ENCODE peak calls at places on chromosomes 6 and 20, in five cellular contexts. I is stimulated activated CD4-positive, alpha-beta T cell treated with anti-CD3 and anti-CD28 coated beads, Interleukin-2, amount 100 ng/mL, for 48 hours; W is COR-L47; A is GM12865; F is lung. J is an unnamed sample.

GRCh38 chr20:51327251-51327841 is 215.2 kb downstream of the NFATC2 start:
- DNase-seq in F (no peak), I (no peak), W (no peak), A (no peak), J (no peak)

GRCh38 chr6:17812311-17812710 is 105.6 kb upstream of the NUP153 start:
- DNase-seq in I (no peak), W (no peak), F (no peak), A (no peak), J (no peak)

GRCh38 chr20:36941403-36941835 is 10.1 kb downstream of the SAMHD1 start:
- DNase-seq in F (no peak), A (no peak), I (no peak), W (no peak), J (peak; percentile 29)

GRCh38 chr6:139518556-139519091 is 144.2 kb upstream of the CITED2 start:
- DNase-seq in I (no peak), A (no peak), F (no peak), W (no peak), J (no peak)

GRCh38 chr6:14799928-14800327 is 445.9 kb upstream of the JARID2 start:
- DNase-seq in F (peak; percentile 56), I (peak; percentile 11), A (peak; percentile 57), W (peak; percentile 48), J (peak; percentile 27)

GRCh38 chr6:38489951-38490350 is 149.8 kb downstream of the BTBD9 start:
- DNase-seq in A (no peak), F (no peak), I (no peak), W (no peak), J (no peak)

GRCh38 chr20:37335642-37336368 is 10.1 kb upstream of the SRC start:
- DNase-seq in I (no peak), A (peak; percentile 74), F (no peak), W (no peak), J (no peak)

GRCh38 chr6:17057322-17057721 is 44.5 kb upstream of the STMND1 start:
- DNase-seq in W (no peak), I (no peak), A (no peak), F (no peak), J (no peak)

GRCh38 chr6:44539701-44540100 is 152.2 kb downstream of the CDC5L start:
- DNase-seq in F (no peak), I (no peak), W (no peak), A (no peak), J (no peak)

GRCh38 chr20:25071722-25072121 is 10.2 kb downstream of the VSX1 start:
- DNase-seq in A (no peak), F (no peak), I (no peak), W (no peak), J (no peak)

GRCh38 chr6:83867527-83868161 is 8.2 kb downstream of the CYB5R4 start:
- DNase-seq in F (peak; percentile 38), A (peak; percentile 50), W (peak; percentile 8), I (no peak), J (peak; percentile 96)

GRCh38 chr6:89611666-89612065 is 26.9 kb downstream of the LYRM2 start:
- DNase-seq in A (no peak), W (no peak), I (no peak), F (no peak), J (no peak)

J was measured in epithelial cell of prostate.